ENCODE peak calls at places on chromosomes 6 and 20, in seven cellular contexts. F is A549, K is neural progenitor cell, Z is epithelial cell of proximal tubule, M is pancreas, W is fibroblast of pulmonary artery, V is breast epithelium. I is an unnamed sample.
A peak's percentile ranks its signal among the peaks of the same experiment; 100 is the strongest.

GRCh38 chr6:2968600-2969135 is 2.7 kb downstream of the SERPINB6 start:
- DNase-seq in F (no peak), K (no peak), Z (no peak), M (no peak), W (no peak), V (no peak), I (no peak)

GRCh38 chr6:55941713-55942112 is 66.3 kb upstream of the BMP5 start:
- DNase-seq in F (no peak), K (no peak), Z (no peak), M (no peak), W (peak; percentile 33), V (no peak), I (no peak)

GRCh38 chr6:133062077-133062476 is 179.1 kb upstream of the EYA4 start:
- DNase-seq in F (no peak), K (no peak), Z (no peak), M (no peak), W (peak; percentile 87), V (no peak), I (no peak)

GRCh38 chr6:111942561-111942960 is 69.3 kb upstream of the FYN start:
- DNase-seq in F (no peak), K (no peak), Z (no peak), M (no peak), W (no peak), V (no peak), I (no peak)

GRCh38 chr6:46657642-46658041 is 4.9 kb downstream of the SLC25A27 start:
- DNase-seq in F (no peak), K (no peak), Z (no peak), M (no peak), W (no peak), V (no peak), I (no peak)

GRCh38 chr6:123372737-123373136 is 264.0 kb downstream of the TRDN start:
- DNase-seq in F (no peak), K (no peak), Z (no peak), M (no peak), W (no peak), V (no peak), I (no peak)

GRCh38 chr6:166379800-166380199 is 2.9 kb downstream of the MPC1 start:
- DNase-seq in F (no peak), K (no peak), Z (no peak), M (peak; percentile 50), W (no peak), V (no peak), I (no peak)

GRCh38 chr6:169420912-169421543 is 167.4 kb upstream of the THBS2 start:
- DNase-seq in F (no peak), K (peak; percentile 75), Z (no peak), M (peak; percentile 32), W (no peak), V (no peak), I (peak; percentile 82)

GRCh38 chr20:48797275-48797825 is 30.4 kb downstream of the PREX1 start:
- DNase-seq in F (no peak), K (peak; percentile 21), Z (no peak), M (no peak), W (no peak), V (no peak), I (peak; percentile 69)

GRCh38 chr6:146911635-146912034 is 292.6 kb upstream of the STXBP5 start:
- DNase-seq in F (no peak), K (no peak), Z (no peak), M (no peak), W (no peak), V (no peak), I (no peak)

GRCh38 chr6:137850137-137850714 is 16.8 kb upstream of the TNFAIP3 start:
- DNase-seq in F (no peak), K (no peak), Z (no peak), M (no peak), W (no peak), V (no peak), I (no peak)

GRCh38 chr6:36605102-36605501 is 10.9 kb downstream of the SRSF3 start:
- DNase-seq in F (no peak), K (no peak), Z (no peak), M (no peak), W (no peak), V (no peak), I (no peak)

GRCh38 chr6:1610497-1611321 is 994 bp downstream of the FOXC1 start:
- DNase-seq in F (no peak), K (peak; percentile 33), Z (no peak), M (no peak), W (peak; percentile 49), V (no peak), I (no peak)

GRCh38 chr6:81384921-81385320 is 367.6 kb downstream of the TENT5A start:
- DNase-seq in F (no peak), K (no peak), Z (no peak), M (no peak), W (no peak), V (no peak), I (no peak)

GRCh38 chr20:49540696-49541435 is 27.1 kb downstream of the PTGIS start:
- DNase-seq in F (no peak), K (peak; percentile 31), Z (no peak), M (no peak), W (no peak), V (no peak), I (no peak)

GRCh38 chr6:166045173-166045957 is 122.3 kb downstream of the TBXT start:
- DNase-seq in F (no peak), K (no peak), Z (no peak), M (no peak), W (peak; percentile 24), V (no peak), I (no peak)

GRCh38 chr6:118285791-118286190 is 262.3 kb upstream of the PLN start:
- DNase-seq in F (no peak), K (no peak), Z (no peak), M (no peak), W (no peak), V (no peak), I (no peak)

GRCh38 chr6:100906325-100906724 is 25.2 kb upstream of the ASCC3 start:
- DNase-seq in F (no peak), K (no peak), Z (no peak), M (no peak), W (no peak), V (no peak), I (no peak)

GRCh38 chr20:55160022-55160421 is 684.6 kb downstream of the DOK5 start:
- DNase-seq in F (no peak), K (peak; percentile 11), Z (no peak), M (no peak), W (no peak), V (no peak), I (no peak)

GRCh38 chr6:50720623-50721022 is 7.3 kb downstream of the TFAP2D start:
- DNase-seq in F (no peak), K (peak; percentile 86), Z (no peak), M (no peak), W (peak; percentile 14), V (no peak), I (peak; percentile 62)

GRCh38 chr6:30515106-30515505 is 25.8 kb downstream of the HLA-E start:
- DNase-seq in F (no peak), K (peak; percentile 33), Z (no peak), M (no peak), W (no peak), V (no peak), I (peak; percentile 22)
- H3K4me3 ChIP-seq in F (no peak overlapping the region), K (no peak overlapping the region), Z (no peak overlapping the region), M (no peak overlapping the region), W (no peak overlapping the region), V (no peak overlapping the region), I (peak overlapping the region; percentile 50)

GRCh38 chr6:62286470-62286843 is 432 bp upstream of the KHDRBS2 start:
- DNase-seq in F (no peak), K (no peak), Z (no peak), M (no peak), W (no peak), V (no peak), I (no peak)
- H3K4me3 ChIP-seq in F (no peak overlapping the region), K (peak overlapping the region; percentile 61), Z (peak overlapping the region; percentile 51), M (peak overlapping the region; percentile 40), W (no peak overlapping the region), V (peak overlapping the region; percentile 63), I (peak overlapping the region; percentile 84)

GRCh38 chr6:168300975-168301647 is 18.5 kb downstream of the DACT2 start:
- DNase-seq in F (no peak), K (no peak), Z (no peak), M (no peak), W (no peak), V (no peak), I (no peak)

GRCh38 chr6:168302534-168302933 is 17.0 kb downstream of the DACT2 start:
- DNase-seq in F (no peak), K (peak; percentile 28), Z (peak; percentile 12), M (no peak), W (no peak), V (no peak), I (peak; percentile 76)

GRCh38 chr6:168299541-168300511 is 19.8 kb downstream of the DACT2 start:
- DNase-seq in F (no peak), K (no peak), Z (no peak), M (no peak), W (no peak), V (no peak), I (no peak)

GRCh38 chr6:168303982-168304751 is 15.4 kb downstream of the DACT2 start:
- DNase-seq in F (no peak), K (no peak), Z (no peak), M (no peak), W (no peak), V (no peak), I (no peak)

DNA sequence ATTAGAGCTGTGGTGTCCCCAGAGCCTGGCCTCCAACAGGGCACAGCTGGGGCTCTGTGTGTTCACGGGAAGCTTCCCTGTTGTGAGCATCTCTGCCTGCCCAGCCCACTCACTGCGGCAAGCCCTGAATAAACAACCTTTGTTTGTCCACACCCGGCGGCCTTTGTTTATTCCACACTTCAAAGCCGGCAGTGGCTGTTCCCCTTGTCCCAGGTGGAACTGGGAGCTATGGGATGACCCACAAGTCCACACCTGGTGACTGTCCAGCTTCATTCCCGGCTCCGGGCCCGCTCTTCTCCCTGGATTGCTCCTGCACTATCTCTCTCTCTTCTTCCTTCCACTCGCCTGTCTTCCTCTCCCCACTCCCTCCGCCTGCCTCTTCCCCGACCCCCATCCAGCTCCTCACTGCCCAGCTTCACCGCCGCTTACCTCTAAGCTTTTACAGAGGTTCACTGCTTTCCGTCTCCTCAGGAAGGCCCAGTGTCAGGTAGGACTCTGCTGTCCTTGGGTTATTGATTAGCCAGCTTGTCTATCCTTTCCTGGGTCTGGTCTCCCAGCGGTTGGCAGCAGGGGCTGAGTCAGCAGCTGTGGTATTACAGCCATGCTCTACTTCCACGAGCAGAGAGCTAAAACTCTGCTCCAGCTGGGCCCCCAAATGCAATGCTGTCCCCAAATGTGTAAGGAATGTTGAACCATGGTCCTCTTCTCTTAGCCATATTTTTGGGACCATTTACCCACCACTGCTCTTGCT is 17.8 kb downstream of the DACT2 start:
- DNase-seq in F (peak; percentile 16), K (peak; percentile 48), Z (peak; percentile 29), M (no peak), W (no peak), V (no peak), I (peak; percentile 73)
- H3K4me3 ChIP-seq in F (peak overlapping the region; percentile 15), K (peak overlapping the region; percentile 22), Z (peak overlapping the region; percentile 41), M (no peak overlapping the region), W (no peak overlapping the region), V (no peak overlapping the region), I (peak overlapping the region; percentile 4)

DNA sequence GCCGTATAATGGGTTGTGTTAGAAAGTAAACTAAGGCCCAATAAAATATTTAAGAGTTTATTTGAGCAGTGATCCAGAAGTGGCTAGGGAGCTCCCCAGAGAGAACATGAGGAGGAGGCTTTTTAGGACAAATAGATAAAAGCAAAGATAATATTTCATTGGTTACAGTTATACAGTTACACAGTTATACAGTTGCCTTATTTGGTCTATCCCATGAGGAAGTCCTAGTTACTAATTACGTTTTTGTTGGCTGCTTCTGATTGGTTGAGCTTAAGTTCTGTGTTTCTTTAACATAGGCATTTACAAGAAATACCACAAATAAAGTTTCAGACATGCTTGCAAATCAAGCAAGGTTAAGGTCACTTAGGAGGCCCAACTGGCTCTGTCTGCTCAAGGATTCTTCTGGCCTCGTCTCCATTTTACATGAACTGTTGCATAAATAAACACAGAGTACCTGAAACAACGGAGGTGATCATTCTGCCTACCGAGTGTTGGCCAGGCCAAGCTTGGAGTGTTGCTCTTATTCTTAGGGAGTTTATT is 7.0 kb downstream of the UBD start:
- DNase-seq in F (no peak), K (peak; percentile 35), Z (peak; percentile 30), M (no peak), W (peak; percentile 81), V (no peak), I (peak; percentile 61)
- H3K4me3 ChIP-seq in F (no peak overlapping the region), K (peak overlapping the region; percentile 49), Z (no peak overlapping the region), M (peak overlapping the region; percentile 41), W (no peak overlapping the region), V (peak overlapping the region; percentile 73), I (peak overlapping the region; percentile 47)

I was measured in H7.